ENCODE peak calls at places on chromosomes 3 and 15, in ten cellular contexts. X is pancreas, Z is lower lobe of right lung, C is DND-41, K is astrocyte, U is GM12878, I is SK-N-SH, S is heart left ventricle, F is esophagus squamous epithelium, N is cardiac muscle cell. H is an unnamed sample. For H3K9me3, the result is how much of the 10 kb centered on the place peaks cover.

GRCh38 chr3:197019021-197019420 is 10.6 kb downstream of the MELTF start:
- DNase-seq in C (no peak), X (no peak), N (no peak), K (no peak), S (peak), I (peak), F (no peak), U (no peak), Z (no peak), H (no peak)

GRCh38 chr3:14406762-14407161 is 4.4 kb downstream of the SLC6A6 start:
- DNase-seq in K (no peak), X (no peak), C (no peak), F (no peak), U (no peak), S (no peak), I (no peak), N (no peak), Z (no peak), H (no peak)

GRCh38 chr3:132788299-132788698 is 66.1 kb upstream of the NPHP3 start:
- DNase-seq in F (no peak), N (peak), X (peak), Z (no peak), I (no peak), C (no peak), S (peak), K (peak), U (no peak), H (peak)

GRCh38 chr3:159616234-159616825 is 372.3 kb upstream of the IL12A start:
- DNase-seq in U (no peak), F (no peak), I (no peak), S (peak), X (no peak), Z (peak), C (no peak), N (peak), K (no peak), H (peak)

GRCh38 chr15:75347222-75348033 is 589 bp downstream of the NEIL1 start:
- DNase-seq in F (peak), X (peak), I (peak), C (no peak), N (peak), Z (peak), S (peak), U (no peak), K (no peak), H (peak)

GRCh38 chr3:129942296-129942695 is 32.2 kb upstream of the TRH start:
- DNase-seq in K (peak), I (peak), X (peak), F (no peak), N (peak), S (peak), C (peak), Z (peak), U (no peak), H (peak)

GRCh38 chr3:159185443-159186050 is 383.7 kb downstream of the MFSD1 start:
- DNase-seq in I (no peak), S (no peak), K (no peak), C (no peak), F (no peak), Z (no peak), X (no peak), U (peak), N (no peak), H (no peak)

GRCh38 chr3:27726240-27726639 is 4.1 kb upstream of the EOMES start:
- DNase-seq in K (no peak), C (no peak), S (no peak), F (no peak), I (no peak), N (no peak), Z (no peak), U (no peak), X (no peak), H (no peak)

GRCh38 chr3:87856126-87856525 is 202.7 kb downstream of the CGGBP1 start:
- DNase-seq in Z (no peak), K (no peak), X (no peak), N (peak), I (no peak), F (no peak), U (no peak), C (no peak), S (no peak), H (no peak)

GRCh38 chr3:126442849-126443229 is 32.9 kb downstream of the ZXDC start:
- DNase-seq in S (no peak), K (no peak), C (no peak), X (no peak), U (no peak), Z (no peak), N (no peak), F (no peak), I (no peak), H (no peak)

GRCh38 chr3:64915778-64916177 is 228.0 kb upstream of the ADAMTS9 start:
- DNase-seq in F (no peak), C (no peak), Z (no peak), U (no peak), I (no peak), K (no peak), S (no peak), N (peak), X (no peak), H (no peak)

GRCh38 chr3:127482216-127483004 is 108.1 kb downstream of the TPRA1 start:
- DNase-seq in C (no peak), X (no peak), N (peak), S (no peak), I (no peak), U (no peak), K (peak), F (no peak), Z (no peak), H (no peak)

GRCh38 chr3:71998995-71999673 is 214.2 kb upstream of the PROK2 start:
- DNase-seq in F (no peak), S (no peak), K (peak), C (no peak), I (no peak), N (peak), Z (no peak), U (no peak), X (no peak), H (no peak)

GRCh38 chr15:71691700-71692417 is 118.5 kb upstream of the NR2E3 start:
- DNase-seq in C (no peak), I (no peak), F (no peak), U (no peak), N (peak), S (peak), X (no peak), Z (no peak), K (peak), H (no peak)

GRCh38 chr3:39810647-39811161 is 1.3 kb downstream of the MYRIP start:
- DNase-seq in Z (no peak), X (no peak), U (no peak), K (no peak), I (no peak), C (no peak), F (no peak), N (no peak), S (no peak), H (no peak)

GRCh38 chr3:39806820-39807219 is 2.6 kb upstream of the MYRIP start:
- DNase-seq in F (no peak), N (no peak), X (no peak), I (no peak), U (no peak), S (no peak), K (no peak), Z (no peak), C (no peak), H (no peak)

GRCh38 chr3:39809995-39810595 is 686 bp downstream of the MYRIP start:
- DNase-seq in N (no peak), U (no peak), F (no peak), Z (no peak), S (no peak), C (no peak), X (peak), I (no peak), K (no peak), H (peak)

GRCh38 chr3:39809181-39809994 is at the start of gene MYRIP:
- DNase-seq in I (peak), U (no peak), S (peak), F (no peak), C (no peak), Z (peak), N (peak), K (no peak), X (peak), H (peak)

GRCh38 chr3:39808467-39809180 is 785 bp upstream of the MYRIP start:
- DNase-seq in C (no peak), X (peak), U (no peak), K (no peak), S (no peak), I (peak), F (peak), Z (no peak), N (peak), H (peak)
- H3K27ac ChIP-seq in C (no peak), X (no peak), U (no peak), K (no peak), S (no peak), I (no peak), F (no peak), Z (no peak), N (no peak), H (no peak)

GRCh38 chr15:25185156-25185710 is 230.4 kb downstream of the SNRPN start:
- DNase-seq in K (no peak), U (no peak), F (no peak), S (no peak), X (no peak), I (no peak), N (no peak), C (no peak), Z (peak), H (no peak)
- H3K9me3 ChIP-seq in K (under half), U (under half), F (half or more), S (under half), X (under half), I (under half), N (under half), C (under half), Z (under half), H (under half)

GRCh38 chr3:134237454-134238145 is 13.1 kb downstream of the RYK start:
- DNase-seq in F (no peak), X (no peak), S (no peak), C (no peak), N (no peak), I (no peak), U (no peak), K (no peak), Z (no peak), H (no peak)

GRCh38 chr3:134235677-134236076 is 15.0 kb downstream of the RYK start:
- DNase-seq in I (no peak), F (no peak), U (no peak), C (no peak), Z (no peak), K (no peak), S (no peak), X (no peak), N (no peak), H (no peak)

GRCh38 chr3:134239538-134239937 is 11.1 kb downstream of the RYK start:
- DNase-seq in Z (no peak), K (no peak), C (no peak), F (no peak), U (no peak), N (no peak), S (no peak), I (no peak), X (no peak), H (no peak)

GRCh38 chr3:134232976-134233375 is 17.7 kb downstream of the RYK start:
- DNase-seq in I (no peak), Z (no peak), K (no peak), X (no peak), C (no peak), F (no peak), N (no peak), S (no peak), U (no peak), H (no peak)

GRCh38 chr3:134236505-134236904 is 14.2 kb downstream of the RYK start:
- DNase-seq in S (no peak), K (no peak), U (no peak), F (no peak), X (no peak), I (no peak), Z (no peak), C (no peak), N (no peak), H (no peak)
- H3K4me3 ChIP-seq in S (no peak), K (no peak), U (no peak), F (no peak), X (no peak), I (no peak), Z (no peak), C (no peak), N (no peak), H (no peak)

GRCh38 chr3:138948371-138949001 is 1.5 kb downstream of the FOXL2NB start:
- DNase-seq in C (no peak), F (no peak), S (no peak), X (no peak), K (no peak), I (no peak), Z (no peak), N (no peak), U (no peak), H (no peak)
- H3K27ac ChIP-seq in C (no peak), F (no peak), S (no peak), X (no peak), K (no peak), I (no peak), Z (no peak), N (no peak), U (no peak), H (no peak)

DNA sequence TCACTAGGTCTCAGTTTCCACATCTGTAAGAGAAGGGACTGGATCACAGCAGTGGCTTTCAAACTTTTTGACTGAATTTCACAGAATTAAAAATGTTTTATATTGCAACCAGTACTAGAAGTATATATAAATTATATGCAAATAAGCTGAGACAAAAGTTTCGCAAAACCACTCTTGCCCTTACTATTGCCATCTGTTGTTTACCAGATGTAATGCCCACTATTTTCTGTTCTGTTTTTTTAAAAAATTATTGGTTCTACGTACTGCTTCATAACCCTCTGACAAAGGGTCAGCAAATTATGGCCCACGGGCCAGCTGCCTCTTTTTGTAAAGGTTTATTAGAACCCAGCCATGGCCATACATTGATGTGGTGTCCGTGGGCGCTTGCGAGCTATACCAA is 44.8 kb downstream of the PDIA5 start:
- DNase-seq in N (no peak), U (no peak), F (no peak), Z (no peak), X (no peak), C (no peak), I (no peak), K (no peak), S (no peak), H (no peak)
- H3K9me3 ChIP-seq in N (under half), U (under half), F (under half), Z (under half), X (under half), C (under half), I (under half), K (under half), S (under half), H (under half)